ENCODE peak calls at places on chromosomes 2 and 18, in ten cellular contexts. V, E, W, X, N, I, P, Q, H and S are unnamed samples.

GRCh38 chr2:158969162-158969716 is 799 bp downstream of the TANC1 start:
- DNase-seq in I (no peak), N (no peak), Q (no peak), H (no peak), E (peak), W (peak), X (peak), V (no peak), P (no peak), S (peak)

GRCh38 chr2:54261537-54261936 is 5.5 kb upstream of the TSPYL6 start:
- DNase-seq in X (peak), I (peak), H (peak), Q (no peak), W (no peak), P (no peak), N (peak), E (no peak), V (no peak), S (no peak)

GRCh38 chr18:49838381-49838780 is 25.0 kb upstream of the ACAA2 start:
- DNase-seq in N (no peak), X (no peak), W (no peak), H (no peak), P (no peak), V (no peak), I (no peak), Q (no peak), E (no peak), S (no peak)

GRCh38 chr2:75317316-75317715 is 118.0 kb upstream of the TACR1 start:
- DNase-seq in E (no peak), H (no peak), X (no peak), W (no peak), V (no peak), P (no peak), Q (no peak), N (no peak), I (no peak), S (no peak)

GRCh38 chr2:33441235-33441810 is 35.1 kb upstream of the RASGRP3 start:
- DNase-seq in I (peak), E (peak), N (peak), W (peak), V (peak), H (peak), X (peak), Q (peak), P (peak), S (peak)

GRCh38 chr2:238872628-238873400 is 24.9 kb downstream of the TWIST2 start:
- DNase-seq in X (no peak), H (no peak), V (peak), I (no peak), N (no peak), W (no peak), E (peak), Q (no peak), P (no peak), S (no peak)

GRCh38 chr2:187842978-187843847 is 289.0 kb upstream of the TFPI start:
- DNase-seq in W (peak), I (peak), E (peak), Q (peak), P (peak), N (peak), V (peak), X (peak), H (peak), S (no peak)

GRCh38 chr2:67694464-67694863 is 297.3 kb downstream of the ETAA1 start:
- DNase-seq in E (no peak), W (peak), V (peak), H (no peak), X (no peak), N (no peak), Q (no peak), P (peak), I (no peak), S (no peak)

GRCh38 chr2:177165103-177165583 is 47.5 kb upstream of the HNRNPA3 start:
- DNase-seq in V (peak), I (no peak), H (peak), E (peak), N (peak), Q (peak), P (peak), X (peak), W (no peak), S (no peak)

GRCh38 chr2:111930404-111930803 is 32.0 kb downstream of the MERTK start:
- DNase-seq in X (no peak), P (no peak), H (no peak), W (no peak), V (no peak), Q (no peak), E (no peak), N (no peak), I (no peak), S (no peak)
- H3K4me2 ChIP-seq in X (peak), P (no peak), H (no peak), W (no peak), V (no peak), Q (no peak), E (no peak), N (no peak), I (no peak), S (no peak)

DNA sequence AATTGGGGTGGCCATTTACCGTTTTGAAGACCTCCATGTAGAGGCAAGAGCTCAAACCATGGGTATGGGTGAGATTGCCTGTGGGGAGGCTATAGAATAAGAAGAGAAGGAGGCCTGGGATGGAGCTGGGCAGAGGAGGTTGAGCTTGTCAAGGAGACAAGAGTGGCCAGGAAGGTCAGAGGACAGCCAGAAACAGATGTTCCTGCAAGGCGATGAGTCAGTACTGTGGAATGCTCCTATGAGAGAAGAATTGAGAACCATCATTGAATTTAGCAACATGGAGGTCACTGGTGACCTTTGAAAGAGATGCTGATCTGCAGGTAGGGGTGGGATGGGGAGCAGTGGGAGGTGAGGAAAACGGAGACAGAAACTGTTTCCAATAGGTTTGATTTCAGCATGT is 3.5 kb downstream of the ACSL3 start:
- DNase-seq in I (peak), Q (peak), H (peak), N (peak), V (peak), E (peak), P (no peak), W (peak), X (no peak), S (no peak)
- H3K27ac ChIP-seq in I (peak), Q (no peak), H (peak), N (no peak), V (no peak), E (no peak), P (no peak), W (peak), X (no peak), S (peak)

GRCh38 chr2:113273031-113273551 is 5.6 kb downstream of the PAX8 start:
- DNase-seq in I (peak), H (peak), V (peak), E (peak), N (peak), W (peak), X (no peak), Q (peak), P (peak), S (peak)
- H3K4me2 ChIP-seq in I (peak), H (peak), V (no peak), E (no peak), N (no peak), W (peak), X (no peak), Q (no peak), P (no peak), S (no peak)

GRCh38 chr2:205754924-205755321 is 72.6 kb downstream of the NRP2 start:
- DNase-seq in N (peak), E (peak), H (peak), I (peak), P (no peak), Q (no peak), V (no peak), X (no peak), W (no peak), S (no peak)
- H3K27ac ChIP-seq in N (no peak), E (no peak), H (no peak), I (no peak), P (no peak), Q (peak), V (no peak), X (no peak), W (no peak), S (no peak)

GRCh38 chr2:11696736-11697102 is 26.7 kb upstream of the NTSR2 start:
- DNase-seq in Q (no peak), N (no peak), X (no peak), V (no peak), W (no peak), P (no peak), I (no peak), E (no peak), H (no peak), S (no peak)
- H3K4me2 ChIP-seq in Q (no peak), N (peak), X (no peak), V (no peak), W (no peak), P (no peak), I (no peak), E (peak), H (no peak), S (no peak)

DNA sequence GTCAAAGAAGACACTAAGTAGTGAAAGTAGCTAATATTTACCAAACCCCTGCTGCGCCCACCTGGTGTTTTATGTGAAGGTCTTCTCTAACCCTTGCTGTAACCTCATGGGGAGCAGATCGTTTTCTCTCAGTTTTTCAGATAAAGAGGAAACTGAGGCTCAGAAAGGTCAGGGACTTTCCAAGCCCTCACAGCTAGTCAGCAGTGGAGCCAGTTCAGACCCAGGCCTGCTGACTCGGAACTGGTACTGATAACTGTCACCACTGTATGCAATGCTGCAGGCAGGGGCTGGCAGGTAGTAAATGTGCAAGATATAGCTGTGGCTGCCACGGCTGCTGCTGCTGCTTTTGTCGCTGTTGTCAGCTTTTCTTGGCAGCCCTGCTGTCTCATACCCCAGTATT is 69.1 kb downstream of the LRRFIP1 start:
- DNase-seq in I (no peak), P (peak), X (no peak), Q (no peak), V (no peak), E (no peak), N (no peak), H (peak), W (no peak), S (no peak)
- H3K27ac ChIP-seq in I (no peak), P (peak), X (peak), Q (no peak), V (no peak), E (peak), N (no peak), H (peak), W (no peak), S (peak)

GRCh38 chr2:96258393-96259022 is 7.3 kb downstream of the TMEM127 start:
- DNase-seq in X (no peak), P (no peak), N (peak), Q (no peak), V (no peak), I (no peak), E (no peak), W (no peak), H (no peak), S (no peak)
- H3K4me2 ChIP-seq in X (no peak), P (no peak), N (no peak), Q (no peak), V (no peak), I (no peak), E (no peak), W (no peak), H (no peak), S (no peak)

DNA sequence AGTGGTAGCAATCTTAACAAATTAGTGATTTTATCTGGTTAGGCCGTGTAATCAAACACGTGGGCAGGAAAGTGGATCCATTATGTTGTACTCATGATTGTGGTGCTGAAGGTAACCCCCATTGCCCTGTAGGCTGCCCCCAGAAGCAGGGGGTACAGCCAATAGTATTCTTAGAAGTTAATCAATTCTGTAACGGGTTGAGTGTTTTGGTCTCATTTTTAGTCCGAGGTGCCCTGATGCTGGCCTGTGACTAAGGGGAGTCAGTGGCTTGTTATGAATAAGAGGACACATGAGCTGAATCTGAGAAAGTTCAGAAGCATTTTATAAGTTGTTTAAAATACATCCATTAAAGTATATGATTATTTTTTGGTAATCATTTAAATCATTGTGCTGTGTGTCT is 8.6 kb downstream of the EPAS1 start:
- DNase-seq in W (no peak), E (no peak), Q (no peak), V (no peak), H (no peak), N (no peak), I (no peak), P (no peak), X (no peak), S (no peak)
- H3K27ac ChIP-seq in W (no peak), E (peak), Q (peak), V (no peak), H (no peak), N (no peak), I (peak), P (no peak), X (peak), S (no peak)

DNA sequence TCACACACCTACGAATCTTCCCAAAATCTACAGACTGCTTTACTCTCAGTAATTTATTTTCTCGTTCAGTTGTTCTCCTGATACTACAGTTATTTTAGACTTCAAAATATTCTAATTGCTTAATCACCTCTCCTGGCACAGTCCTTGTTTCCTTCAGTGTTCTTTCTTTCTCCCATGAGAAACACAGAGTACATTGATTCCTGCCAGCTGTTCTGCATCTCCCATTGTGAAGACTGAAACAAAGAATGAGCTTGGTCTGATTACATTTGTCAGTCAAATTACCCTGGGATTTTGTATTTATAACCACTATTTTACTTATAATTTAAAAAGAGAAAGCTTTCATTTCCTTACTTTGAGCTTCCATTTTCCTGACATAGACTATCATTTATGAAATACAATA is 63.9 kb upstream of the TANK start:
- DNase-seq in P (no peak), H (peak), V (no peak), N (peak), I (no peak), E (peak), Q (no peak), W (no peak), X (peak), S (no peak)
- H3K4me2 ChIP-seq in P (peak), H (no peak), V (no peak), N (no peak), I (no peak), E (no peak), Q (no peak), W (no peak), X (no peak), S (no peak)

DNA sequence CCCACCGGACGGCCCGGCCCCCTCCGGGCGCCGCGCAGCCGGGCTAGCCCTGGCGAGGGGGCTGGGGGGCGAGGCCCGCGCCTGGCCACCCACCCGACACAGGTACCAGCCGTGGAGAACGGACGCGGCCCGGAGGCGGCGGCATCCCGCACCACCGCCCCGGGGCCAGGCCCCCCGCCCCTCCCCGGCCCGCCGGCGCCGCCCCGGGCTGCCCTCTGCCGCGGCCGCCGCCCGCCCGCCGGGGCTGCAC is 405 bp downstream of the SOS1 start:
- DNase-seq in H (no peak), V (no peak), X (no peak), I (no peak), N (no peak), W (no peak), Q (no peak), P (no peak), E (no peak), S (no peak)
- H3K27ac ChIP-seq in H (no peak), V (peak), X (peak), I (peak), N (no peak), W (no peak), Q (peak), P (peak), E (peak), S (peak)